ENCODE peak calls at places on chromosomes 2 and 18, in six cellular contexts. V, C, X, G, K and A are unnamed samples.

GRCh38 chr18:31700990-31701389 is 16.6 kb upstream of the B4GALT6 start:
- DNase-seq in V (no peak), C (no peak), X (no peak), G (no peak), K (no peak), A (no peak)

GRCh38 chr2:98572676-98573075 is 35.6 kb downstream of the COA5 start:
- DNase-seq in V (no peak), C (no peak), X (no peak), G (no peak), K (peak; percentile 47), A (no peak)

GRCh38 chr18:29181151-29181901 is 1004.4 kb upstream of the CDH2 start:
- DNase-seq in V (no peak), C (no peak), X (peak; percentile 89), G (no peak), K (peak; percentile 97), A (no peak)

GRCh38 chr2:231170058-231170457 is 28.4 kb upstream of the ARMC9 start:
- DNase-seq in V (no peak), C (no peak), X (no peak), G (no peak), K (peak; percentile 19), A (no peak)

GRCh38 chr2:182980115-182980514 is 58.1 kb downstream of the NCKAP1 start:
- DNase-seq in V (peak; percentile 76), C (no peak), X (no peak), G (no peak), K (peak; percentile 18), A (no peak)

GRCh38 chr2:2721296-2721835 is 390.3 kb upstream of the MYT1L start:
- DNase-seq in V (no peak), C (no peak), X (no peak), G (no peak), K (no peak), A (no peak)

GRCh38 chr2:20618468-20618885 is 32.4 kb downstream of the HS1BP3 start:
- DNase-seq in V (no peak), C (no peak), X (no peak), G (peak; percentile 47), K (no peak), A (no peak)

GRCh38 chr2:212538156-212539144 is at the start of gene ERBB4:
- DNase-seq in V (no peak), C (peak; percentile 45), X (no peak), G (peak; percentile 62), K (no peak), A (peak; percentile 45)

GRCh38 chr2:152861349-152861942 is 143.0 kb downstream of the ARL6IP6 start:
- DNase-seq in V (peak; percentile 55), C (peak; percentile 60), X (no peak), G (no peak), K (no peak), A (no peak)

GRCh38 chr2:27806311-27807059 is 35.0 kb downstream of the MRPL33 start:
- DNase-seq in V (no peak), C (no peak), X (no peak), G (no peak), K (no peak), A (no peak)

GRCh38 chr2:45765847-45766254 is 114.4 kb downstream of the PRKCE start:
- DNase-seq in V (no peak), C (no peak), X (no peak), G (no peak), K (no peak), A (no peak)

GRCh38 chr2:180910831-180911665 is 69.4 kb upstream of the UBE2E3 start:
- DNase-seq in V (no peak), C (peak; percentile 13), X (no peak), G (no peak), K (no peak), A (no peak)

GRCh38 chr18:13628211-13628610 is 98.1 kb downstream of the FAM210A start:
- DNase-seq in V (no peak), C (no peak), X (no peak), G (no peak), K (no peak), A (no peak)

GRCh38 chr2:237699870-237700582 is 72.6 kb downstream of the LRRFIP1 start:
- DNase-seq in V (no peak), C (no peak), X (no peak), G (no peak), K (no peak), A (no peak)

GRCh38 chr2:106561803-106562202 is 74.6 kb downstream of the CD8B2 start:
- DNase-seq in V (no peak), C (no peak), X (no peak), G (no peak), K (no peak), A (no peak)

GRCh38 chr2:221943078-221943810 is 355.6 kb downstream of the PAX3 start:
- DNase-seq in V (no peak), C (no peak), X (no peak), G (no peak), K (peak; percentile 22), A (no peak)

GRCh38 chr2:120768112-120769048 is 32.7 kb downstream of the GLI2 start:
- DNase-seq in V (no peak), C (peak; percentile 14), X (no peak), G (peak; percentile 38), K (no peak), A (no peak)

GRCh38 chr2:200604571-200605255 is 18.9 kb downstream of the AOX1 start:
- DNase-seq in V (no peak), C (no peak), X (no peak), G (no peak), K (peak; percentile 57), A (no peak)

GRCh38 chr2:238811293-238811692 is 36.6 kb upstream of the TWIST2 start:
- DNase-seq in V (no peak), C (no peak), X (no peak), G (no peak), K (no peak), A (no peak)

GRCh38 chr2:38409136-38409903 is 32.2 kb upstream of the ATL2 start:
- DNase-seq in V (peak; percentile 87), C (no peak), X (no peak), G (no peak), K (no peak), A (no peak)

GRCh38 chr2:48512071-48512470 is 17.9 kb upstream of the STON1 start:
- DNase-seq in V (no peak), C (no peak), X (no peak), G (no peak), K (no peak), A (no peak)

GRCh38 chr18:35780937-35781336 is 191.5 kb upstream of the RMP24 start:
- DNase-seq in V (no peak), C (no peak), X (no peak), G (no peak), K (no peak), A (no peak)

GRCh38 chr18:59950215-59950944 is 50.6 kb downstream of the PMAIP1 start:
- DNase-seq in V (no peak), C (no peak), X (no peak), G (no peak), K (peak; percentile 53), A (no peak)

GRCh38 chr2:68776124-68776523 is 41.5 kb downstream of the ARHGAP25 start:
- DNase-seq in V (peak; percentile 58), C (no peak), X (no peak), G (no peak), K (no peak), A (no peak)

GRCh38 chr18:49728542-49728941 is 84.8 kb downstream of the ACAA2 start:
- DNase-seq in V (peak; percentile 14), C (peak; percentile 81), X (no peak), G (peak; percentile 76), K (no peak), A (no peak)
- TF ChIP-seq CTCF in V (peak; percentile 69), C (peak; percentile 69), X (peak; percentile 42), G (peak; percentile 25), K (peak; percentile 49), A (peak; percentile 32)

GRCh38 chr2:50748652-50749174 is 283.2 kb downstream of the NRXN1 start:
- DNase-seq in V (no peak), C (no peak), X (no peak), G (no peak), K (peak; percentile 44), A (no peak)

GRCh38 chr2:50743471-50743870 is 288.5 kb downstream of the NRXN1 start:
- DNase-seq in V (no peak), C (no peak), X (no peak), G (no peak), K (no peak), A (no peak)

GRCh38 chr2:50749226-50749625 is 282.7 kb downstream of the NRXN1 start:
- DNase-seq in V (no peak), C (no peak), X (no peak), G (no peak), K (peak; percentile 4), A (no peak)

GRCh38 chr2:50751255-50752069 is 280.5 kb downstream of the NRXN1 start:
- DNase-seq in V (no peak), C (no peak), X (no peak), G (no peak), K (peak; percentile 78), A (no peak)

GRCh38 chr2:50746526-50746925 is 285.4 kb downstream of the NRXN1 start:
- DNase-seq in V (peak; percentile 46), C (peak; percentile 65), X (no peak), G (no peak), K (peak; percentile 42), A (no peak)
- TF ChIP-seq CTCF in V (peak; percentile 87), C (peak; percentile 66), X (peak; percentile 67), G (peak; percentile 36), K (peak; percentile 59), A (no peak)

DNA sequence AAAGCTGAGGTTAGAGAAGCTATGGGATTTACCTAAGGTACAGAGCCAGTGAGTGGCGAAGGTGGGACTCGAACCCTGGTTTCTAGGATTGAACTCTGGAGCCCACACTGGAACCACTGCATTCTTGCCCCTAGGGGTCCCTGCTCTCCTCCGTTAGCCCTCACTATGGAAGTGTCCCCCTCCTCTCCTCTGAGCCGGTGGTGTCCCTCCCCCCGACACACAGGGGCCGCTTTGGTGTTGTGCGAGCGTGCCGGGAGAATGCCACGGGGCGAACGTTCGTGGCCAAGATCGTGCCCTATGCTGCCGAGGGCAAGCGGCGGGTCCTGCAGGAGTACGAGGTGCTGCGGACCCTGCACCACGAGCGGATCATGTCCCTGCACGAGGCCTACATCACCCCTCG is 8.5 kb upstream of the GMPPA start:
- DNase-seq in V (no peak), C (peak; percentile 62), X (no peak), G (no peak), K (no peak), A (no peak)
- TF ChIP-seq CTCF in V (no peak), C (peak; percentile 25), X (no peak), G (no peak), K (no peak), A (no peak)

DNA sequence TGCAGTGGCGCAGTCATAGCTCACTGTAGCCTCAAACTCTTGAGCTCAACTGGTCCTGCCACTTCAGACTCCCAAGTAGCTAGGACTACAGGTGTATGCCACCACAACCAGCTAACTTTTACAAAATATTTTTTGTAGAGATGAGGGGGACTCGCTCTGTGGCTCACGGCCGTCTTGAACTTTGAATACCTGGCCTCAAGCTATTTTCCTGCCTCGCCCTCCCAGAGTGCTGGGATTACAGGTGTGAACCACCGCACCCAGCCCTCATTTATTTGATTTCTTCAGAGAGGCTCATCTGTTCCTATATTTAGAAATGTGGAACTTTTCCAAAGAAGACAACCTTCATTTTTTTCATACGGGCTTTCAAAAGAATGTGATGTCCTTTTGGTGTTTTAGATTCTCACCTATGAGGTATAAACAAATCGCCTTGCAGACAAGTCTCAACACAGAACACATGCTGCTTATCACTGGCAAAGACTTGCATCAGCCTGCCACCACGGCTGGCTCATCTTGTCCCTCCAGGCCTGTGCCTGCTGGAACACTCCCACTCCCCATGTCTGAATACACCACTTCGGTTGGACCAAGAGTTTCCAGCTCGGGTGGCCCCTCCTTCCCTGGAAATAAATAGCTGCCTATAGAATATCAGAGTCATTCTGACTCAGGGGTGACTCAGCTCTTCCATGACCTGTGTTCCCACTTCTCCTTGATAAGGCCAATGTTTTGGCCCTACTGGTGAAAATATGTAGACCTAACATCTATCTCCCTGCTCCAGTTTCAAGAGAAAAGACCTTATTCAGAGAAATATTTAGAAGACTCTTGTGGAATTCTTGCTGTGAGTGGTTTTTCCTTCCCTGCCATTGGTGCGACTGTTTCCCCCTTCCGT is 202.6 kb downstream of the TGIF1 start:
- DNase-seq in V (no peak), C (no peak), X (peak; percentile 92), G (no peak), K (peak; percentile 99), A (no peak)
- TF ChIP-seq CTCF in V (no peak), C (no peak), X (peak; percentile 33), G (no peak), K (no peak), A (no peak)